ENCODE peak calls at places on chromosomes 5 and 9, in five cellular contexts. One of them, this sample, is unnamed.

GRCh38 chr5:50595199-50595598 is 71.2 kb upstream of the PARP8 start:
- DNase-seq in A549: peak
- DNase-seq in osteocyte: no peak
- DNase-seq in omental fat pad: no peak
- DNase-seq in breast epithelium: no peak
- DNase-seq in this sample: no peak

GRCh38 chr5:135533346-135533745 is 2.4 kb downstream of the NEUROG1 start:
- DNase-seq in A549: no peak
- DNase-seq in omental fat pad: no peak
- DNase-seq in osteocyte: no peak
- DNase-seq in breast epithelium: no peak
- DNase-seq in this sample: no peak

GRCh38 chr9:91486699-91487497 is 63.3 kb upstream of the NFIL3 start:
- DNase-seq in osteocyte: no peak
- DNase-seq in breast epithelium: no peak
- DNase-seq in A549: no peak
- DNase-seq in omental fat pad: no peak
- DNase-seq in this sample: no peak

GRCh38 chr9:129620669-129621295 is at the start of gene C9orf50:
- DNase-seq in osteocyte: no peak
- DNase-seq in A549: no peak
- DNase-seq in omental fat pad: no peak
- DNase-seq in breast epithelium: no peak
- DNase-seq in this sample: no peak

GRCh38 chr9:87498046-87498815 is 564 bp downstream of the DAPK1 start:
- DNase-seq in breast epithelium: no peak
- DNase-seq in A549: peak
- DNase-seq in osteocyte: peak
- DNase-seq in omental fat pad: no peak
- DNase-seq in this sample: peak

GRCh38 chr9:12775963-12776774 is 1.3 kb downstream of the LURAP1L start:
- DNase-seq in omental fat pad: peak
- DNase-seq in A549: peak
- DNase-seq in osteocyte: peak
- DNase-seq in breast epithelium: peak
- DNase-seq in this sample: peak

GRCh38 chr9:96619491-96620154 is at the start of gene CDC14B:
- DNase-seq in osteocyte: peak
- DNase-seq in A549: peak
- DNase-seq in omental fat pad: peak
- DNase-seq in breast epithelium: peak
- DNase-seq in this sample: peak

GRCh38 chr5:131322926-131323325 is 59.1 kb downstream of the CDC42SE2 start:
- DNase-seq in A549: no peak
- DNase-seq in omental fat pad: no peak
- DNase-seq in osteocyte: no peak
- DNase-seq in breast epithelium: no peak
- DNase-seq in this sample: no peak

GRCh38 chr5:77630246-77631165 is 8.0 kb downstream of the OTP start:
- DNase-seq in omental fat pad: no peak
- DNase-seq in osteocyte: no peak
- DNase-seq in breast epithelium: no peak
- DNase-seq in A549: peak
- DNase-seq in this sample: no peak

GRCh38 chr5:75020016-75020656 is 32.2 kb downstream of the GCNT4 start:
- DNase-seq in breast epithelium: no peak
- DNase-seq in osteocyte: no peak
- DNase-seq in A549: no peak
- DNase-seq in omental fat pad: no peak
- DNase-seq in this sample: no peak

GRCh38 chr9:98807070-98807810 is at the start of gene GALNT12:
- DNase-seq in omental fat pad: no peak
- DNase-seq in A549: peak
- DNase-seq in breast epithelium: no peak
- DNase-seq in osteocyte: no peak
- DNase-seq in this sample: no peak

GRCh38 chr5:1506242-1507015 is 17.3 kb downstream of the LPCAT1 start:
- DNase-seq in omental fat pad: no peak
- DNase-seq in osteocyte: no peak
- DNase-seq in A549: no peak
- DNase-seq in breast epithelium: no peak
- DNase-seq in this sample: no peak

GRCh38 chr9:3740690-3741419 is 215.1 kb upstream of the RFX3 start:
- DNase-seq in omental fat pad: no peak
- DNase-seq in breast epithelium: no peak
- DNase-seq in osteocyte: no peak
- DNase-seq in A549: no peak
- DNase-seq in this sample: no peak

GRCh38 chr5:91022518-91022917 is 360.6 kb downstream of the ARRDC3 start:
- DNase-seq in breast epithelium: no peak
- DNase-seq in A549: no peak
- DNase-seq in osteocyte: no peak
- DNase-seq in omental fat pad: no peak
- DNase-seq in this sample: no peak

GRCh38 chr5:157708866-157709265 is 22.4 kb upstream of the THG1L start:
- DNase-seq in omental fat pad: no peak
- DNase-seq in breast epithelium: no peak
- DNase-seq in osteocyte: no peak
- DNase-seq in A549: no peak
- DNase-seq in this sample: no peak

GRCh38 chr5:91074615-91075014 is 308.5 kb downstream of the ARRDC3 start:
- DNase-seq in A549: peak
- DNase-seq in omental fat pad: no peak
- DNase-seq in osteocyte: no peak
- DNase-seq in breast epithelium: no peak
- DNase-seq in this sample: no peak

GRCh38 chr5:78758169-78758839 is 109.7 kb upstream of the LHFPL2 start:
- DNase-seq in A549: no peak
- DNase-seq in osteocyte: no peak
- DNase-seq in breast epithelium: no peak
- DNase-seq in omental fat pad: no peak
- DNase-seq in this sample: no peak

GRCh38 chr5:5298068-5298633 is 124.3 kb upstream of the ICE1 start:
- DNase-seq in osteocyte: no peak
- DNase-seq in A549: no peak
- DNase-seq in omental fat pad: no peak
- DNase-seq in breast epithelium: no peak
- DNase-seq in this sample: no peak

GRCh38 chr9:98678244-98678842 is 30.4 kb downstream of the GABBR2 start:
- DNase-seq in osteocyte: no peak
- DNase-seq in breast epithelium: no peak
- DNase-seq in omental fat pad: no peak
- DNase-seq in A549: peak
- DNase-seq in this sample: no peak

GRCh38 chr5:14187660-14188059 is 44.5 kb downstream of the TRIO start:
- DNase-seq in omental fat pad: no peak
- DNase-seq in breast epithelium: no peak
- DNase-seq in osteocyte: no peak
- DNase-seq in A549: peak
- DNase-seq in this sample: no peak

GRCh38 chr5:66596791-66597757 is 881 bp downstream of the MAST4 start:
- DNase-seq in A549: peak
- DNase-seq in omental fat pad: no peak
- DNase-seq in breast epithelium: no peak
- DNase-seq in osteocyte: no peak
- DNase-seq in this sample: no peak

GRCh38 chr5:57174128-57174849 is 430 bp downstream of the GPBP1 start:
- DNase-seq in osteocyte: no peak
- DNase-seq in A549: peak
- DNase-seq in omental fat pad: no peak
- DNase-seq in breast epithelium: peak
- DNase-seq in this sample: no peak

GRCh38 chr9:104872959-104873850 is 54.8 kb downstream of the ABCA1 start:
- DNase-seq in omental fat pad: no peak
- DNase-seq in osteocyte: no peak
- DNase-seq in breast epithelium: no peak
- DNase-seq in A549: peak
- DNase-seq in this sample: no peak

GRCh38 chr9:132583584-132584304 is 1.3 kb downstream of the BARHL1 start:
- DNase-seq in osteocyte: no peak
- DNase-seq in breast epithelium: no peak
- DNase-seq in A549: no peak
- DNase-seq in omental fat pad: no peak
- DNase-seq in this sample: no peak

DNA sequence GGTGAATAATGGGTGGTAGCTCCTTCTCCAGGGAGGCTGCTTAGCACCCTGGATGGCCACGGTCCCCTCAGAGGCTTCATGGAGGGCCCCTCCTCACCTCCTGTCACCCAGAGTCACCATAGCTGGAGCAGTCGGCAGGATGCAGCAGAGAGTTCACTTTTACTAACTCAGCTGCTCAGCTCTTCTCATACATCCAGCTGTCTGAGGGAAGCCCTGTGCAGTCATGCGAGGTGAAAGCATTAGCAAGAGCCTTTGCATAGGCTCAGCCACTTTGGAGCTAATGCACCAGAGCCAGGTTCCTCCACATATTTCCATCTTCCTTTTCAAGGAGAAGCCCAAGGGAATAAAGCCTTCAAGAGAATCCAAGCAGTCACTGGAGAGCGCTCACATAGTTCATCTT is 499.2 kb downstream of the BNC2 start:
- DNase-seq in A549: no peak
- DNase-seq in osteocyte: no peak
- DNase-seq in omental fat pad: no peak
- DNase-seq in breast epithelium: no peak
- DNase-seq in this sample: no peak
- TF ChIP-seq CTCF in A549: no peak
- TF ChIP-seq CTCF in osteocyte: no peak
- TF ChIP-seq CTCF in omental fat pad: no peak
- TF ChIP-seq CTCF in breast epithelium: no peak
- TF ChIP-seq CTCF in this sample: no peak

GRCh38 chr5:58502032-58502431 is 10.8 kb downstream of the GAPT start:
- DNase-seq in osteocyte: no peak
- DNase-seq in A549: no peak
- DNase-seq in breast epithelium: no peak
- DNase-seq in omental fat pad: no peak
- DNase-seq in this sample: no peak
- TF ChIP-seq CTCF in osteocyte: no peak
- TF ChIP-seq CTCF in A549: no peak
- TF ChIP-seq CTCF in breast epithelium: no peak
- TF ChIP-seq CTCF in omental fat pad: no peak
- TF ChIP-seq CTCF in this sample: no peak

GRCh38 chr9:38671748-38672147 is 48.2 kb downstream of the FAM240B start:
- DNase-seq in omental fat pad: no peak
- DNase-seq in osteocyte: peak
- DNase-seq in breast epithelium: no peak
- DNase-seq in A549: no peak
- DNase-seq in this sample: peak

GRCh38 chr9:38670542-38671371 is 49.2 kb downstream of the FAM240B start:
- DNase-seq in omental fat pad: no peak
- DNase-seq in breast epithelium: no peak
- DNase-seq in A549: no peak
- DNase-seq in osteocyte: no peak
- DNase-seq in this sample: no peak

GRCh38 chr9:38671372-38671731 is 48.6 kb downstream of the FAM240B start:
- DNase-seq in breast epithelium: no peak
- DNase-seq in omental fat pad: no peak
- DNase-seq in osteocyte: peak
- DNase-seq in A549: no peak
- DNase-seq in this sample: no peak

GRCh38 chr9:38677660-38678303 is 42.2 kb downstream of the FAM240B start:
- DNase-seq in A549: no peak
- DNase-seq in osteocyte: no peak
- DNase-seq in breast epithelium: no peak
- DNase-seq in omental fat pad: no peak
- DNase-seq in this sample: no peak

GRCh38 chr9:38673399-38673798 is 46.5 kb downstream of the FAM240B start:
- DNase-seq in osteocyte: peak
- DNase-seq in breast epithelium: no peak
- DNase-seq in A549: no peak
- DNase-seq in omental fat pad: no peak
- DNase-seq in this sample: no peak
- TF ChIP-seq CTCF in osteocyte: no peak
- TF ChIP-seq CTCF in breast epithelium: no peak
- TF ChIP-seq CTCF in A549: no peak
- TF ChIP-seq CTCF in omental fat pad: no peak
- TF ChIP-seq CTCF in this sample: no peak

DNA sequence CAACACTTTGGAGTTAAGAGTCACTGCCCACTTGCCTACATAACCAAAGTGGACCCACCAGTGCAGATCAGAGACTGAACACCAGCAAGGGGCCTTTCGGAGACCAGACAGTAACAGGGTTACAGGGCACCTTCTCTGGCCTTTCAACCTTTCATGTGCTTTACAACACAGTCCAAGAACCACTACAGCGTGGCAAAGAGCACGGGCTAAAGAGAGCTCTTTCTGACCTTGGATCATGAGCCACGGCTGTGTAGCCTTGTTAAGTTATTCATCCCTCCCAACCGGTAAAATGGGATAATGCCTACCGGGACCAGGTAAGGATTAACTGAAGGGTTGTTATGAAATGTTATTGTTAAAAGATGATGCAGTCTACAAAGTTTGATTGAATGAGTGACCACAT is 75.0 kb downstream of the TLE1 start:
- DNase-seq in osteocyte: no peak
- DNase-seq in A549: no peak
- DNase-seq in breast epithelium: no peak
- DNase-seq in omental fat pad: no peak
- DNase-seq in this sample: no peak
- TF ChIP-seq CTCF in osteocyte: no peak
- TF ChIP-seq CTCF in A549: no peak
- TF ChIP-seq CTCF in breast epithelium: no peak
- TF ChIP-seq CTCF in omental fat pad: no peak
- TF ChIP-seq CTCF in this sample: no peak

DNA sequence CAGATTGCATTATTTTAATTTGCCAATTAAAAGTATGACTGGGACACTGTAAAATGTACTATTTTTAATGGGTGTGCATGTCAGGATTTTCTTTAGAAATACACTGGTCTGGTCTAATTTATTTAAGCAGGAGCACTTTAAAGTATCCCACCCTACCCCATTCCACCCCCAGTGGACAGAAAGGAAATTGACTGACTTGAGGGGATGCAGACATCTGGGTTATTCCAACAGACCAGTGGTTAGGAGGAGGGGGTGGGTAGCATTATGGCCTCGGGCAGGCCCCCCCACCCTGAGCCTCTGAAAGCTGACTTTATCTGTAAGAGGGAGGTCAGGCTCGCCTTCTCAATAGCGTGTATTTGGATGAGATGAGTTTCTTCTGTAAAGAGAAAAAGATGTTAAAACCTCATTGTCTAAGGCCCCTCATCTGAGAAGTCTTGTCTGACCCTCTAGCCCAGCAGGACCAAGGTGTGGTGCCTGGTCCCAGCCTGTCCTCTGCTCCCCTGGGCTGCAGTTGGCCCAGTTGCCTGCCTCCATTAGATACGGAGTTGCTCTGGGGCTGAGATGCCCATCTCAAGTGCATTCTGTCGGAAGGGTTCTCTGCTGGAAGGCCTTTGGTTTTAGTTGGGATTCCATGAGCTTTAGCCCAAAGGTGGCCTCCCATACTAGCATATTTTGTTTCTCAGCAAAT is 4.4 kb downstream of the HNRNPAB start:
- DNase-seq in osteocyte: no peak
- DNase-seq in breast epithelium: peak
- DNase-seq in omental fat pad: peak
- DNase-seq in A549: no peak
- DNase-seq in this sample: no peak
- TF ChIP-seq CTCF in osteocyte: peak
- TF ChIP-seq CTCF in breast epithelium: no peak
- TF ChIP-seq CTCF in omental fat pad: no peak
- TF ChIP-seq CTCF in A549: no peak
- TF ChIP-seq CTCF in this sample: peak

GRCh38 chr9:126986506-126986951 is 71.9 kb downstream of the RALGPS1 start:
- DNase-seq in breast epithelium: no peak
- DNase-seq in A549: peak
- DNase-seq in osteocyte: no peak
- DNase-seq in omental fat pad: no peak
- DNase-seq in this sample: no peak
- TF ChIP-seq CTCF in breast epithelium: no peak
- TF ChIP-seq CTCF in A549: no peak
- TF ChIP-seq CTCF in osteocyte: no peak
- TF ChIP-seq CTCF in omental fat pad: no peak
- TF ChIP-seq CTCF in this sample: no peak